ENCODE peak calls at places on chromosomes 6 and 20, in seven cellular contexts. One of them, this sample, is unnamed.

GRCh38 chr20:24722586-24722985 is 226.5 kb upstream of the CST7 start:
- DNase-seq in SK-N-SH: no peak
- DNase-seq in IMR-90: no peak
- DNase-seq in brain microvascular endothelial cell: no peak
- DNase-seq in heart right ventricle: no peak
- DNase-seq in RWPE1: no peak
- DNase-seq in pancreas: no peak
- DNase-seq in this sample: no peak

GRCh38 chr20:37657924-37658800 is 35.7 kb upstream of the CTNNBL1 start:
- DNase-seq in SK-N-SH: no peak
- DNase-seq in IMR-90: no peak
- DNase-seq in brain microvascular endothelial cell: no peak
- DNase-seq in heart right ventricle: no peak
- DNase-seq in RWPE1: no peak
- DNase-seq in pancreas: no peak
- DNase-seq in this sample: no peak

GRCh38 chr6:17086469-17086868 is 15.4 kb upstream of the STMND1 start:
- DNase-seq in SK-N-SH: peak; percentile 66
- DNase-seq in IMR-90: peak; percentile 83
- DNase-seq in brain microvascular endothelial cell: peak; percentile 80
- DNase-seq in heart right ventricle: no peak
- DNase-seq in RWPE1: peak; percentile 83
- DNase-seq in pancreas: peak; percentile 57
- DNase-seq in this sample: peak; percentile 50

GRCh38 chr6:73648166-73648565 is 5.6 kb downstream of the SLC17A5 start:
- DNase-seq in SK-N-SH: no peak
- DNase-seq in IMR-90: peak; percentile 68
- DNase-seq in brain microvascular endothelial cell: no peak
- DNase-seq in heart right ventricle: no peak
- DNase-seq in RWPE1: no peak
- DNase-seq in pancreas: no peak
- DNase-seq in this sample: peak; percentile 29

GRCh38 chr6:2986722-2987196 is 12.9 kb upstream of the NQO2 start:
- DNase-seq in SK-N-SH: no peak
- DNase-seq in IMR-90: peak; percentile 92
- DNase-seq in brain microvascular endothelial cell: peak; percentile 65
- DNase-seq in heart right ventricle: no peak
- DNase-seq in RWPE1: no peak
- DNase-seq in pancreas: no peak
- DNase-seq in this sample: no peak

GRCh38 chr20:22070546-22070945 is 365.1 kb downstream of the PAX1 start:
- DNase-seq in SK-N-SH: no peak
- DNase-seq in IMR-90: no peak
- DNase-seq in brain microvascular endothelial cell: peak; percentile 23
- DNase-seq in heart right ventricle: no peak
- DNase-seq in RWPE1: no peak
- DNase-seq in pancreas: no peak
- DNase-seq in this sample: no peak

GRCh38 chr6:49556429-49556837 is 6.0 kb downstream of the C6orf141 start:
- DNase-seq in SK-N-SH: no peak
- DNase-seq in IMR-90: peak; percentile 9
- DNase-seq in brain microvascular endothelial cell: no peak
- DNase-seq in heart right ventricle: no peak
- DNase-seq in RWPE1: peak; percentile 82
- DNase-seq in pancreas: peak; percentile 60
- DNase-seq in this sample: no peak

GRCh38 chr20:37475258-37475657 is 45.8 kb upstream of the NNAT start:
- DNase-seq in SK-N-SH: no peak
- DNase-seq in IMR-90: no peak
- DNase-seq in brain microvascular endothelial cell: no peak
- DNase-seq in heart right ventricle: no peak
- DNase-seq in RWPE1: no peak
- DNase-seq in pancreas: no peak
- DNase-seq in this sample: no peak

GRCh38 chr20:62900692-62901584 is 25.4 kb downstream of the DIDO1 start:
- DNase-seq in SK-N-SH: no peak
- DNase-seq in IMR-90: no peak
- DNase-seq in brain microvascular endothelial cell: no peak
- DNase-seq in heart right ventricle: no peak
- DNase-seq in RWPE1: peak; percentile 93
- DNase-seq in pancreas: no peak
- DNase-seq in this sample: no peak

GRCh38 chr6:155310596-155310995 is 3.7 kb downstream of the TFB1M start:
- DNase-seq in SK-N-SH: no peak
- DNase-seq in IMR-90: peak; percentile 61
- DNase-seq in brain microvascular endothelial cell: no peak
- DNase-seq in heart right ventricle: no peak
- DNase-seq in RWPE1: peak; percentile 32
- DNase-seq in pancreas: no peak
- DNase-seq in this sample: no peak

GRCh38 chr20:4844766-4845465 is 123.2 kb downstream of the PRND start:
- DNase-seq in SK-N-SH: no peak
- DNase-seq in IMR-90: no peak
- DNase-seq in brain microvascular endothelial cell: no peak
- DNase-seq in heart right ventricle: no peak
- DNase-seq in RWPE1: no peak
- DNase-seq in pancreas: no peak
- DNase-seq in this sample: no peak

GRCh38 chr6:168616807-168617756 is 176.1 kb downstream of the SMOC2 start:
- DNase-seq in SK-N-SH: peak; percentile 70
- DNase-seq in IMR-90: no peak
- DNase-seq in brain microvascular endothelial cell: no peak
- DNase-seq in heart right ventricle: no peak
- DNase-seq in RWPE1: peak; percentile 49
- DNase-seq in pancreas: no peak
- DNase-seq in this sample: no peak

GRCh38 chr6:105562027-105562426 is 159.1 kb upstream of the PREP start:
- DNase-seq in SK-N-SH: no peak
- DNase-seq in IMR-90: no peak
- DNase-seq in brain microvascular endothelial cell: no peak
- DNase-seq in heart right ventricle: no peak
- DNase-seq in RWPE1: no peak
- DNase-seq in pancreas: no peak
- DNase-seq in this sample: no peak

GRCh38 chr6:105567140-105567539 is 164.3 kb upstream of the PREP start:
- DNase-seq in SK-N-SH: no peak
- DNase-seq in IMR-90: no peak
- DNase-seq in brain microvascular endothelial cell: no peak
- DNase-seq in heart right ventricle: no peak
- DNase-seq in RWPE1: no peak
- DNase-seq in pancreas: no peak
- DNase-seq in this sample: no peak

GRCh38 chr6:105566503-105566902 is 163.6 kb upstream of the PREP start:
- DNase-seq in SK-N-SH: no peak
- DNase-seq in IMR-90: no peak
- DNase-seq in brain microvascular endothelial cell: no peak
- DNase-seq in heart right ventricle: no peak
- DNase-seq in RWPE1: no peak
- DNase-seq in pancreas: no peak
- DNase-seq in this sample: no peak

GRCh38 chr6:105561501-105561900 is 158.6 kb upstream of the PREP start:
- DNase-seq in SK-N-SH: no peak
- DNase-seq in IMR-90: no peak
- DNase-seq in brain microvascular endothelial cell: no peak
- DNase-seq in heart right ventricle: no peak
- DNase-seq in RWPE1: no peak
- DNase-seq in pancreas: no peak
- DNase-seq in this sample: no peak

DNA sequence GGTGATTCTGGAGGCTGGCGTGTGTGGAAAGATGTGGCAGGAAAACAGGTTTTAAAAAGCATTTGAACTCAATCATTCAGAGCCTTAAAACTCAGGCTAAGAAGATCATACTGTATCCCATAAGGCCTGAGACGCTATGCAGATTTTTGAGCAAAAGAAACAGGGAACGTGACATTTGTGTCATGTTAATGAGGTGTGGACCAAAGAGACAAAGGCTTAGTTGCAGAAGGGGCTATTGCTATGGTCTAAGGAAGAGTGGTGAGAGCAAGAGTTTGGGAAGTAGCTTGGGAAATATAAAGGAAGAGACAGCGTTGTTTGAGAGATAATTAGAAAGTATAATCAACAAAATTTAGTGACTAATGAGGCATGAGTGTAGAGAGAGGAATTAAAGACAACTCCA is 161.6 kb upstream of the PREP start:
- DNase-seq in SK-N-SH: no peak
- DNase-seq in IMR-90: no peak
- DNase-seq in brain microvascular endothelial cell: no peak
- DNase-seq in heart right ventricle: no peak
- DNase-seq in RWPE1: no peak
- DNase-seq in pancreas: no peak
- DNase-seq in this sample: no peak
- H3K27ac ChIP-seq in SK-N-SH: no peak overlapping the region
- H3K27ac ChIP-seq in IMR-90: no peak overlapping the region
- H3K27ac ChIP-seq in brain microvascular endothelial cell: no peak overlapping the region
- H3K27ac ChIP-seq in heart right ventricle: no peak overlapping the region
- H3K27ac ChIP-seq in RWPE1: no peak overlapping the region
- H3K27ac ChIP-seq in pancreas: no peak overlapping the region
- H3K27ac ChIP-seq in this sample: no peak overlapping the region

GRCh38 chr20:41627611-41628244 is 9.6 kb upstream of the CHD6 start:
- DNase-seq in SK-N-SH: no peak
- DNase-seq in IMR-90: no peak
- DNase-seq in brain microvascular endothelial cell: no peak
- DNase-seq in heart right ventricle: no peak
- DNase-seq in RWPE1: no peak
- DNase-seq in pancreas: no peak
- DNase-seq in this sample: no peak
- TF ChIP-seq CTCF in SK-N-SH: no peak
- TF ChIP-seq CTCF in IMR-90: no peak
- TF ChIP-seq CTCF in brain microvascular endothelial cell: no peak
- TF ChIP-seq CTCF in heart right ventricle: no peak
- TF ChIP-seq CTCF in RWPE1: no peak
- TF ChIP-seq CTCF in pancreas: no peak
- TF ChIP-seq CTCF in this sample: no peak

DNA sequence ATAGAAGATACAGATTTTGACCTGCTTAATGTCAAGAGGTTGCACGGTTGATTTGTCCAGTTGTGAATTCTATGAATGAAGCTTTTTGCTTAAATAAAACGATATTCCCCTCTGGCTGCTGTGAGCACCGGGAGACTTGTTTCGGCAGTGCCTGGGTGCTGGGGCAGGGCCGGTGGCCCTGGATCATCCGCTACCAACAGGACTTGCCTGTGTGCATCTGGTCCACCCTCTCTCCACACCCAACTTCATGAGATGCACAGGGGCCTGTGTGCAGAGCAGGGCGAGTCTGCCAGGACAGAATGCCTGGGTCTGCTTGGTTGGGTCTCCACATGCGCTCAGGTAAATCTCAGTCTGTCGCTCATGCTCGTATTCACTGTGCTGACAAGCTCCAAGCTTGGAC is 65.5 kb downstream of the TSHZ2 start:
- DNase-seq in SK-N-SH: no peak
- DNase-seq in IMR-90: no peak
- DNase-seq in brain microvascular endothelial cell: no peak
- DNase-seq in heart right ventricle: no peak
- DNase-seq in RWPE1: no peak
- DNase-seq in pancreas: no peak
- DNase-seq in this sample: no peak
- H3K27ac ChIP-seq in SK-N-SH: no peak overlapping the region
- H3K27ac ChIP-seq in IMR-90: no peak overlapping the region
- H3K27ac ChIP-seq in brain microvascular endothelial cell: no peak overlapping the region
- H3K27ac ChIP-seq in heart right ventricle: no peak overlapping the region
- H3K27ac ChIP-seq in RWPE1: no peak overlapping the region
- H3K27ac ChIP-seq in pancreas: no peak overlapping the region
- H3K27ac ChIP-seq in this sample: no peak overlapping the region

GRCh38 chr6:24253360-24253759 is 104.5 kb downstream of the DCDC2 start:
- DNase-seq in SK-N-SH: no peak
- DNase-seq in IMR-90: no peak
- DNase-seq in brain microvascular endothelial cell: no peak
- DNase-seq in heart right ventricle: no peak
- DNase-seq in RWPE1: no peak
- DNase-seq in pancreas: no peak
- DNase-seq in this sample: no peak

GRCh38 chr6:24252215-24252614 is 105.6 kb downstream of the DCDC2 start:
- DNase-seq in SK-N-SH: no peak
- DNase-seq in IMR-90: no peak
- DNase-seq in brain microvascular endothelial cell: no peak
- DNase-seq in heart right ventricle: no peak
- DNase-seq in RWPE1: no peak
- DNase-seq in pancreas: no peak
- DNase-seq in this sample: no peak

GRCh38 chr6:24255676-24256075 is 102.2 kb downstream of the DCDC2 start:
- DNase-seq in SK-N-SH: no peak
- DNase-seq in IMR-90: no peak
- DNase-seq in brain microvascular endothelial cell: no peak
- DNase-seq in heart right ventricle: no peak
- DNase-seq in RWPE1: no peak
- DNase-seq in pancreas: no peak
- DNase-seq in this sample: no peak

GRCh38 chr6:24251339-24251738 is 106.5 kb downstream of the DCDC2 start:
- DNase-seq in SK-N-SH: no peak
- DNase-seq in IMR-90: no peak
- DNase-seq in brain microvascular endothelial cell: no peak
- DNase-seq in heart right ventricle: no peak
- DNase-seq in RWPE1: no peak
- DNase-seq in pancreas: no peak
- DNase-seq in this sample: no peak

GRCh38 chr6:24257282-24257681 is 100.6 kb downstream of the DCDC2 start:
- DNase-seq in SK-N-SH: no peak
- DNase-seq in IMR-90: no peak
- DNase-seq in brain microvascular endothelial cell: no peak
- DNase-seq in heart right ventricle: no peak
- DNase-seq in RWPE1: no peak
- DNase-seq in pancreas: no peak
- DNase-seq in this sample: no peak
- TF ChIP-seq CTCF in SK-N-SH: no peak
- TF ChIP-seq CTCF in IMR-90: no peak
- TF ChIP-seq CTCF in brain microvascular endothelial cell: no peak
- TF ChIP-seq CTCF in heart right ventricle: no peak
- TF ChIP-seq CTCF in RWPE1: no peak
- TF ChIP-seq CTCF in pancreas: no peak
- TF ChIP-seq CTCF in this sample: no peak

DNA sequence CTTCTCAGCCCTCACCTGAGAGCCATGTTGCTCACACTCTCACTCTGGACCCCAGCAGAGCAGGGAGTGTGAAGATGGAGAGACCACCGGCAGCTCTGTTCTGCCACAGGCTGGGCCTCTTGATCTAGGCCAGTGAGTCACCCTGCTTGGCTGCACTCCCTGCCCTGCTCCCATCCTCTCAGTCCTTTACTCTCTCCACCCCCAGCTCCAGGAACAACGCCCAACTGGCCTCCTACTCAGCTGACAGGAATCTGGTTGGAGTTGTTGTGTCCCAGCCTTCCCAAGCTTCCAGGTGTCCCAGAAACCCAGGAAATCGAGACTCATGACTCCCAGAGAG is at the start of gene PSORS1C1:
- DNase-seq in SK-N-SH: no peak
- DNase-seq in IMR-90: peak; percentile 95
- DNase-seq in brain microvascular endothelial cell: peak; percentile 92
- DNase-seq in heart right ventricle: peak; percentile 76
- DNase-seq in RWPE1: peak; percentile 97
- DNase-seq in pancreas: peak; percentile 67
- DNase-seq in this sample: peak; percentile 80
- H3K27ac ChIP-seq in SK-N-SH: peak within 1 kb of the TSS; percentile 67
- H3K27ac ChIP-seq in IMR-90: peak within 1 kb of the TSS; percentile 75
- H3K27ac ChIP-seq in brain microvascular endothelial cell: peak within 1 kb of the TSS; percentile 57
- H3K27ac ChIP-seq in heart right ventricle: peak within 1 kb of the TSS; percentile 45
- H3K27ac ChIP-seq in RWPE1: peak within 1 kb of the TSS; percentile 93
- H3K27ac ChIP-seq in pancreas: peak within 1 kb of the TSS; percentile 57
- H3K27ac ChIP-seq in this sample: peak within 1 kb of the TSS; percentile 77

This sample was measured in AG04450.